ENCODE peak calls at places on chromosomes 13 and 19, in nine cellular contexts. One of them, this sample, is unnamed.
A peak's percentile ranks its signal among the peaks of the same experiment; 100 is the strongest.

GRCh38 chr19:35935911-35936737 is at the start of gene LRFN3:
- DNase-seq in pancreas: peak; percentile 55
- DNase-seq in GM23248: peak; percentile 84
- DNase-seq in CD8-positive, alpha-beta memory T cell: no peak
- DNase-seq in RWPE2: no peak
- DNase-seq in right atrium auricular region: peak; percentile 79
- DNase-seq in fibroblast of lung: peak; percentile 72
- DNase-seq in effector memory CD4-positive, alpha-beta T cell: peak; percentile 22
- DNase-seq in Caco-2: peak; percentile 77
- DNase-seq in this sample: peak; percentile 74

GRCh38 chr19:16773259-16773658 is 53.6 kb downstream of the NWD1 start:
- DNase-seq in pancreas: no peak
- DNase-seq in GM23248: no peak
- DNase-seq in CD8-positive, alpha-beta memory T cell: no peak
- DNase-seq in RWPE2: no peak
- DNase-seq in right atrium auricular region: no peak
- DNase-seq in fibroblast of lung: no peak
- DNase-seq in effector memory CD4-positive, alpha-beta T cell: no peak
- DNase-seq in Caco-2: no peak
- DNase-seq in this sample: no peak

GRCh38 chr13:47549219-47549752 is 451.8 kb downstream of the SUCLA2 start:
- DNase-seq in pancreas: no peak
- DNase-seq in GM23248: peak; percentile 24
- DNase-seq in CD8-positive, alpha-beta memory T cell: no peak
- DNase-seq in RWPE2: no peak
- DNase-seq in right atrium auricular region: no peak
- DNase-seq in fibroblast of lung: no peak
- DNase-seq in effector memory CD4-positive, alpha-beta T cell: no peak
- DNase-seq in Caco-2: no peak
- DNase-seq in this sample: no peak

GRCh38 chr19:11242864-11243797 is 3.7 kb downstream of the ANGPTL8 start:
- DNase-seq in pancreas: peak; percentile 94
- DNase-seq in GM23248: peak; percentile 85
- DNase-seq in CD8-positive, alpha-beta memory T cell: peak; percentile 66
- DNase-seq in RWPE2: no peak
- DNase-seq in right atrium auricular region: peak; percentile 93
- DNase-seq in fibroblast of lung: peak; percentile 66
- DNase-seq in effector memory CD4-positive, alpha-beta T cell: peak; percentile 79
- DNase-seq in Caco-2: peak; percentile 88
- DNase-seq in this sample: peak; percentile 93

GRCh38 chr13:26020536-26021290 is 31.1 kb downstream of the SHISA2 start:
- DNase-seq in pancreas: no peak
- DNase-seq in GM23248: no peak
- DNase-seq in CD8-positive, alpha-beta memory T cell: no peak
- DNase-seq in RWPE2: no peak
- DNase-seq in right atrium auricular region: no peak
- DNase-seq in fibroblast of lung: no peak
- DNase-seq in effector memory CD4-positive, alpha-beta T cell: no peak
- DNase-seq in Caco-2: no peak
- DNase-seq in this sample: no peak

GRCh38 chr13:29934531-29935308 is 84.3 kb upstream of the UBL3 start:
- DNase-seq in pancreas: no peak
- DNase-seq in GM23248: peak; percentile 10
- DNase-seq in CD8-positive, alpha-beta memory T cell: no peak
- DNase-seq in RWPE2: no peak
- DNase-seq in right atrium auricular region: no peak
- DNase-seq in fibroblast of lung: no peak
- DNase-seq in effector memory CD4-positive, alpha-beta T cell: no peak
- DNase-seq in Caco-2: no peak
- DNase-seq in this sample: no peak

GRCh38 chr13:99984463-99985242 is 3.1 kb downstream of the ZIC2 start:
- DNase-seq in pancreas: no peak
- DNase-seq in GM23248: no peak
- DNase-seq in CD8-positive, alpha-beta memory T cell: no peak
- DNase-seq in RWPE2: no peak
- DNase-seq in right atrium auricular region: no peak
- DNase-seq in fibroblast of lung: no peak
- DNase-seq in effector memory CD4-positive, alpha-beta T cell: no peak
- DNase-seq in Caco-2: peak; percentile 38
- DNase-seq in this sample: no peak

GRCh38 chr13:64332048-64332447 is 2898.1 kb downstream of the PCDH9 start:
- DNase-seq in pancreas: no peak
- DNase-seq in GM23248: no peak
- DNase-seq in CD8-positive, alpha-beta memory T cell: no peak
- DNase-seq in RWPE2: no peak
- DNase-seq in right atrium auricular region: no peak
- DNase-seq in fibroblast of lung: peak; percentile 14
- DNase-seq in effector memory CD4-positive, alpha-beta T cell: no peak
- DNase-seq in Caco-2: no peak
- DNase-seq in this sample: no peak

GRCh38 chr13:99894105-99894504 is 77.5 kb downstream of the ZIC5 start:
- DNase-seq in pancreas: no peak
- DNase-seq in GM23248: no peak
- DNase-seq in CD8-positive, alpha-beta memory T cell: no peak
- DNase-seq in RWPE2: no peak
- DNase-seq in right atrium auricular region: peak; percentile 42
- DNase-seq in fibroblast of lung: no peak
- DNase-seq in effector memory CD4-positive, alpha-beta T cell: no peak
- DNase-seq in Caco-2: no peak
- DNase-seq in this sample: no peak

GRCh38 chr13:25933520-25933919 is 118.3 kb downstream of the SHISA2 start:
- DNase-seq in pancreas: no peak
- DNase-seq in GM23248: no peak
- DNase-seq in CD8-positive, alpha-beta memory T cell: no peak
- DNase-seq in RWPE2: no peak
- DNase-seq in right atrium auricular region: no peak
- DNase-seq in fibroblast of lung: no peak
- DNase-seq in effector memory CD4-positive, alpha-beta T cell: no peak
- DNase-seq in Caco-2: peak; percentile 18
- DNase-seq in this sample: no peak

GRCh38 chr13:25085125-25085742 is 10.7 kb upstream of the PABPC3 start:
- DNase-seq in pancreas: no peak
- DNase-seq in GM23248: peak; percentile 63
- DNase-seq in CD8-positive, alpha-beta memory T cell: no peak
- DNase-seq in RWPE2: no peak
- DNase-seq in right atrium auricular region: no peak
- DNase-seq in fibroblast of lung: peak; percentile 37
- DNase-seq in effector memory CD4-positive, alpha-beta T cell: no peak
- DNase-seq in Caco-2: peak; percentile 60
- DNase-seq in this sample: no peak

GRCh38 chr13:90532861-90533260 is 814.6 kb upstream of the MIR17HG start:
- DNase-seq in pancreas: no peak
- DNase-seq in GM23248: no peak
- DNase-seq in CD8-positive, alpha-beta memory T cell: no peak
- DNase-seq in RWPE2: no peak
- DNase-seq in right atrium auricular region: no peak
- DNase-seq in fibroblast of lung: no peak
- DNase-seq in effector memory CD4-positive, alpha-beta T cell: no peak
- DNase-seq in Caco-2: no peak
- DNase-seq in this sample: no peak

GRCh38 chr19:2427323-2428026 is at the start of gene TIMM13:
- DNase-seq in pancreas: peak; percentile 97
- DNase-seq in GM23248: peak; percentile 99
- DNase-seq in CD8-positive, alpha-beta memory T cell: peak; percentile 96
- DNase-seq in RWPE2: peak; percentile 93
- DNase-seq in right atrium auricular region: peak; percentile 98
- DNase-seq in fibroblast of lung: peak; percentile 90
- DNase-seq in effector memory CD4-positive, alpha-beta T cell: peak; percentile 94
- DNase-seq in Caco-2: peak; percentile 96
- DNase-seq in this sample: peak; percentile 99

GRCh38 chr13:37490176-37490575 is 108.4 kb downstream of the POSTN start:
- DNase-seq in pancreas: no peak
- DNase-seq in GM23248: peak; percentile 29
- DNase-seq in CD8-positive, alpha-beta memory T cell: no peak
- DNase-seq in RWPE2: no peak
- DNase-seq in right atrium auricular region: no peak
- DNase-seq in fibroblast of lung: peak; percentile 61
- DNase-seq in effector memory CD4-positive, alpha-beta T cell: no peak
- DNase-seq in Caco-2: no peak
- DNase-seq in this sample: no peak

GRCh38 chr13:37491661-37492060 is 106.9 kb downstream of the POSTN start:
- DNase-seq in pancreas: no peak
- DNase-seq in GM23248: no peak
- DNase-seq in CD8-positive, alpha-beta memory T cell: no peak
- DNase-seq in RWPE2: no peak
- DNase-seq in right atrium auricular region: no peak
- DNase-seq in fibroblast of lung: no peak
- DNase-seq in effector memory CD4-positive, alpha-beta T cell: no peak
- DNase-seq in Caco-2: no peak
- DNase-seq in this sample: no peak

GRCh38 chr13:37486171-37486661 is 112.4 kb downstream of the POSTN start:
- DNase-seq in pancreas: no peak
- DNase-seq in GM23248: no peak
- DNase-seq in CD8-positive, alpha-beta memory T cell: no peak
- DNase-seq in RWPE2: no peak
- DNase-seq in right atrium auricular region: no peak
- DNase-seq in fibroblast of lung: peak; percentile 45
- DNase-seq in effector memory CD4-positive, alpha-beta T cell: no peak
- DNase-seq in Caco-2: no peak
- DNase-seq in this sample: no peak

GRCh38 chr13:37485766-37486165 is 112.8 kb downstream of the POSTN start:
- DNase-seq in pancreas: no peak
- DNase-seq in GM23248: peak; percentile 12
- DNase-seq in CD8-positive, alpha-beta memory T cell: no peak
- DNase-seq in RWPE2: no peak
- DNase-seq in right atrium auricular region: no peak
- DNase-seq in fibroblast of lung: peak; percentile 92
- DNase-seq in effector memory CD4-positive, alpha-beta T cell: no peak
- DNase-seq in Caco-2: no peak
- DNase-seq in this sample: no peak

DNA sequence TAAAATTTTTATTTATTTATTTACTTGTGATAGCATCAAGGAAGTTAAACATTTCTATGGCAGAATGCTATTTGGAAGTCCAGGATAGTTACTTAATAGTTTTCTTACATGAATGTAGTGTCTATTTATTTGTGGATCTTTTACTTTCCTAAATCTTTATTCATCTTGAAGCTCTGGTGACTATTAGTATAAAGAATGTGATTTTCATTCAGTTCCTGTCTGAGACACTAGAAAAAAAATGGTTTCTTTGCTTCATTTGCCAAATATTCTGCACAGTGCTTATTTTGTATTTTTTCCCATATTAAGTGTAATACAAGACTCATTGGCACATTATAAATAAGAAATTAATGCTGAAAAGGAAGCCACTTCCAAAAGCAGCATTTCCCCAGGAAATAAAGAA is 109.9 kb downstream of the POSTN start:
- DNase-seq in pancreas: no peak
- DNase-seq in GM23248: peak; percentile 69
- DNase-seq in CD8-positive, alpha-beta memory T cell: no peak
- DNase-seq in RWPE2: no peak
- DNase-seq in right atrium auricular region: no peak
- DNase-seq in fibroblast of lung: peak; percentile 75
- DNase-seq in effector memory CD4-positive, alpha-beta T cell: no peak
- DNase-seq in Caco-2: no peak
- DNase-seq in this sample: no peak
- H3K4me1 ChIP-seq in pancreas: no peaks in the 10 kb centered on the region
- H3K4me1 ChIP-seq in GM23248: peaks cover 80% of the 10 kb centered on the region
- H3K4me1 ChIP-seq in CD8-positive, alpha-beta memory T cell: no peaks in the 10 kb centered on the region
- H3K4me1 ChIP-seq in RWPE2: no peaks in the 10 kb centered on the region
- H3K4me1 ChIP-seq in right atrium auricular region: no peaks in the 10 kb centered on the region
- H3K4me1 ChIP-seq in fibroblast of lung: peaks cover 6% of the 10 kb centered on the region
- H3K4me1 ChIP-seq in effector memory CD4-positive, alpha-beta T cell: no peaks in the 10 kb centered on the region
- H3K4me1 ChIP-seq in Caco-2: no peaks in the 10 kb centered on the region
- H3K4me1 ChIP-seq in this sample: no peaks in the 10 kb centered on the region

GRCh38 chr19:24040621-24041020 is 46.4 kb upstream of the ZNF254 start:
- DNase-seq in pancreas: no peak
- DNase-seq in GM23248: no peak
- DNase-seq in CD8-positive, alpha-beta memory T cell: no peak
- DNase-seq in RWPE2: no peak
- DNase-seq in right atrium auricular region: no peak
- DNase-seq in fibroblast of lung: no peak
- DNase-seq in effector memory CD4-positive, alpha-beta T cell: no peak
- DNase-seq in Caco-2: no peak
- DNase-seq in this sample: no peak
- H3K9me3 ChIP-seq in pancreas: no peaks in the 10 kb centered on the region
- H3K9me3 ChIP-seq in GM23248: no peaks in the 10 kb centered on the region
- H3K9me3 ChIP-seq in CD8-positive, alpha-beta memory T cell: no peaks in the 10 kb centered on the region
- H3K9me3 ChIP-seq in RWPE2: peaks cover 5% of the 10 kb centered on the region
- H3K9me3 ChIP-seq in right atrium auricular region: no peaks in the 10 kb centered on the region
- H3K9me3 ChIP-seq in fibroblast of lung: no peaks in the 10 kb centered on the region
- H3K9me3 ChIP-seq in effector memory CD4-positive, alpha-beta T cell: no peaks in the 10 kb centered on the region
- H3K9me3 ChIP-seq in Caco-2: no peaks in the 10 kb centered on the region
- H3K9me3 ChIP-seq in this sample: no peaks in the 10 kb centered on the region

DNA sequence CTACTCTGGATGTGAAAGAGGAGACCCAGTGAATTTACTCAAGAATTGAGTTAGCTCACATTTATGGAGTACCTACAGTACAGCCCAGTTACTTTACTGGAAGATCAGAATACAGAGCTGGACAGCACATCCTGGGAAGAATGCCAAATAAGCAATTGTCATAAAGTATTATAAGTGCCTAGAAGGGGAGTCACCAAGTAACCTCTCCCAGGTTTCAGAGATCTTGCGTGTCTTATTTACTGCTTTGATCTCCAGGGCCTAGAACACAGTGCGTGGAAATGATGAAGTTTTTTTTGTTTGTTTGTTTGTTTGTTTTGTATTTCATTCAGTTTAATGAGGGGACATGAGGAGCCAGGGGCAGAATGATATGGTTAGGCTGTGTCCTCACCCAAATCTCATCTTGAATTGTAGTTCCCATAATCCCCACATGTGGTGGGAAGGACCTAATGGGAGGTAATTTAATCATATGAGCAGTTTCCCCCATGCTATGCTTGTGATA is 5.1 kb downstream of the GARRE1 start:
- DNase-seq in pancreas: no peak
- DNase-seq in GM23248: peak; percentile 52
- DNase-seq in CD8-positive, alpha-beta memory T cell: no peak
- DNase-seq in RWPE2: no peak
- DNase-seq in right atrium auricular region: no peak
- DNase-seq in fibroblast of lung: peak; percentile 40
- DNase-seq in effector memory CD4-positive, alpha-beta T cell: no peak
- DNase-seq in Caco-2: no peak
- DNase-seq in this sample: no peak
- H3K4me1 ChIP-seq in pancreas: peaks cover 18% of the 10 kb centered on the region
- H3K4me1 ChIP-seq in GM23248: peaks cover 46% of the 10 kb centered on the region
- H3K4me1 ChIP-seq in CD8-positive, alpha-beta memory T cell: peaks cover 39% of the 10 kb centered on the region
- H3K4me1 ChIP-seq in RWPE2: peaks cover 9% of the 10 kb centered on the region
- H3K4me1 ChIP-seq in right atrium auricular region: peaks cover 57% of the 10 kb centered on the region
- H3K4me1 ChIP-seq in fibroblast of lung: peaks cover 14% of the 10 kb centered on the region
- H3K4me1 ChIP-seq in effector memory CD4-positive, alpha-beta T cell: peaks cover 7% of the 10 kb centered on the region
- H3K4me1 ChIP-seq in Caco-2: peaks cover 57% of the 10 kb centered on the region
- H3K4me1 ChIP-seq in this sample: peaks cover 61% of the 10 kb centered on the region

DNA sequence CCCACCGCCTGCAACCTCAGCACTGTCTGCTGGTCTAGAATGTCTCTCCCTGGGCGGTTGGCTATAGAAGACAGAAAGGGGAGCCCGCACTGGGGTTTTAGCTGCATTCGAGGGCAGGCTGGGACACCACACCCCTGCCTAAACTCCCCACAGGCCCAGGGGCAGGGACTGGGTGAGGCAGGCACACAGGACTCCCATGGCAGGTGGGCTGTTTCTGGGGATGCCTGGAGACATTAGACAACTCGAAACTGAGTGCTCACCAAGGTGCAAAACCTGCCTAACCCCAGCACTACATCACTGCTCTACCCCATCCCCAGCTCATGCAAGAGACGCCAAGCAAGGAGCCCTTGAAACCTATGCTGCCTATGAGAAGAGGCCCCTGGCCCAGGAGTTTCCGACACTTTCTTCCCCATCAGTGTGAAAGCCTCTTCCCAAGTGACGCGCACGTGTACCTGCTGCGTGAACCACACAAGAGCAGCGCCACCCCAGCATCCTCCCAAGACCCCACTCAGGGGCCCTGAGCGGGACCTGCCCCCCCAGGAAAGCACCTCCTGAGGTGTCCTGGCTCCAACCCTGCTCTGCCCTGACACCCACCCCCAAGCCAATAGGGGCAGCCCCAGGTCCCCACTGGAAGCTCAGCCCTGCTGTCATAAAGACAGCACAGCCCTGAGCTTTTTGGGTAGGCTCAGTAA is 121.2 kb downstream of the TUBA3C start:
- DNase-seq in pancreas: no peak
- DNase-seq in GM23248: no peak
- DNase-seq in CD8-positive, alpha-beta memory T cell: no peak
- DNase-seq in RWPE2: no peak
- DNase-seq in right atrium auricular region: no peak
- DNase-seq in fibroblast of lung: no peak
- DNase-seq in effector memory CD4-positive, alpha-beta T cell: no peak
- DNase-seq in Caco-2: no peak
- DNase-seq in this sample: no peak
- H3K9me3 ChIP-seq in pancreas: no peaks in the 10 kb centered on the region
- H3K9me3 ChIP-seq in GM23248: no peaks in the 10 kb centered on the region
- H3K9me3 ChIP-seq in CD8-positive, alpha-beta memory T cell: no peaks in the 10 kb centered on the region
- H3K9me3 ChIP-seq in RWPE2: no peaks in the 10 kb centered on the region
- H3K9me3 ChIP-seq in right atrium auricular region: no peaks in the 10 kb centered on the region
- H3K9me3 ChIP-seq in fibroblast of lung: no peaks in the 10 kb centered on the region
- H3K9me3 ChIP-seq in effector memory CD4-positive, alpha-beta T cell: no peaks in the 10 kb centered on the region
- H3K9me3 ChIP-seq in Caco-2: peaks cover 3% of the 10 kb centered on the region
- H3K9me3 ChIP-seq in this sample: no peaks in the 10 kb centered on the region

This sample was measured in psoas muscle.